ENCODE peak calls at places on chromosomes 16 and 17, in ten cellular contexts. One of them, this sample, is unnamed.
A peak's percentile ranks its signal among the peaks of the same experiment; 100 is the strongest.

GRCh38 chr16:12255473-12255872 is 278.9 kb downstream of the SNX29 start:
- DNase-seq in NCI-H1436: no peak
- DNase-seq in COR-L47: no peak
- DNase-seq in H54: no peak
- DNase-seq in stimulated activated CD4-positive, alpha-beta T cell treated with anti-CD3 and anti-CD28 coated beads, Interleukin-4, amount 100 ng/mL, for 24 hours: no peak
- DNase-seq in activated CD4-positive, alpha-beta T cell treated with anti-CD3 and anti-CD28 coated beads, Interleukin-2, amount 50 U/mL, for 1 hour: no peak
- DNase-seq in stomach: no peak
- DNase-seq in GM23248: no peak
- DNase-seq in BE2C: no peak
- DNase-seq in NCI-H1092 treated with DMSO at 0.1 percent for 48 hours: no peak
- DNase-seq in this sample: peak; percentile 30

GRCh38 chr17:27343972-27344607 is 50.2 kb downstream of the WSB1 start:
- DNase-seq in COR-L47: no peak
- DNase-seq in NCI-H1092 treated with DMSO at 0.1 percent for 48 hours: no peak
- DNase-seq in NCI-H1436: no peak
- DNase-seq in stomach: no peak
- DNase-seq in GM23248: no peak
- DNase-seq in stimulated activated CD4-positive, alpha-beta T cell treated with anti-CD3 and anti-CD28 coated beads, Interleukin-4, amount 100 ng/mL, for 24 hours: no peak
- DNase-seq in activated CD4-positive, alpha-beta T cell treated with anti-CD3 and anti-CD28 coated beads, Interleukin-2, amount 50 U/mL, for 1 hour: no peak
- DNase-seq in BE2C: no peak
- DNase-seq in H54: no peak
- DNase-seq in this sample: peak; percentile 37

GRCh38 chr17:80716986-80717385 is 172.3 kb downstream of the RPTOR start:
- DNase-seq in H54: no peak
- DNase-seq in GM23248: no peak
- DNase-seq in BE2C: no peak
- DNase-seq in stomach: no peak
- DNase-seq in COR-L47: no peak
- DNase-seq in NCI-H1436: no peak
- DNase-seq in NCI-H1092 treated with DMSO at 0.1 percent for 48 hours: peak; percentile 42
- DNase-seq in activated CD4-positive, alpha-beta T cell treated with anti-CD3 and anti-CD28 coated beads, Interleukin-2, amount 50 U/mL, for 1 hour: no peak
- DNase-seq in stimulated activated CD4-positive, alpha-beta T cell treated with anti-CD3 and anti-CD28 coated beads, Interleukin-4, amount 100 ng/mL, for 24 hours: no peak
- DNase-seq in this sample: no peak

GRCh38 chr16:88063201-88063773 is 112.1 kb downstream of the BANP start:
- DNase-seq in activated CD4-positive, alpha-beta T cell treated with anti-CD3 and anti-CD28 coated beads, Interleukin-2, amount 50 U/mL, for 1 hour: no peak
- DNase-seq in BE2C: no peak
- DNase-seq in stomach: no peak
- DNase-seq in H54: no peak
- DNase-seq in GM23248: peak; percentile 94
- DNase-seq in COR-L47: no peak
- DNase-seq in NCI-H1436: no peak
- DNase-seq in NCI-H1092 treated with DMSO at 0.1 percent for 48 hours: no peak
- DNase-seq in stimulated activated CD4-positive, alpha-beta T cell treated with anti-CD3 and anti-CD28 coated beads, Interleukin-4, amount 100 ng/mL, for 24 hours: no peak
- DNase-seq in this sample: no peak

GRCh38 chr17:47264171-47264570 is 10.5 kb downstream of the ITGB3 start:
- DNase-seq in NCI-H1092 treated with DMSO at 0.1 percent for 48 hours: no peak
- DNase-seq in stimulated activated CD4-positive, alpha-beta T cell treated with anti-CD3 and anti-CD28 coated beads, Interleukin-4, amount 100 ng/mL, for 24 hours: no peak
- DNase-seq in GM23248: no peak
- DNase-seq in activated CD4-positive, alpha-beta T cell treated with anti-CD3 and anti-CD28 coated beads, Interleukin-2, amount 50 U/mL, for 1 hour: no peak
- DNase-seq in H54: no peak
- DNase-seq in stomach: no peak
- DNase-seq in NCI-H1436: no peak
- DNase-seq in COR-L47: no peak
- DNase-seq in BE2C: no peak
- DNase-seq in this sample: no peak

GRCh38 chr17:72452286-72453173 is 331.7 kb downstream of the SOX9 start:
- DNase-seq in H54: no peak
- DNase-seq in stimulated activated CD4-positive, alpha-beta T cell treated with anti-CD3 and anti-CD28 coated beads, Interleukin-4, amount 100 ng/mL, for 24 hours: no peak
- DNase-seq in NCI-H1436: no peak
- DNase-seq in COR-L47: no peak
- DNase-seq in NCI-H1092 treated with DMSO at 0.1 percent for 48 hours: no peak
- DNase-seq in BE2C: no peak
- DNase-seq in activated CD4-positive, alpha-beta T cell treated with anti-CD3 and anti-CD28 coated beads, Interleukin-2, amount 50 U/mL, for 1 hour: no peak
- DNase-seq in stomach: no peak
- DNase-seq in GM23248: no peak
- DNase-seq in this sample: no peak

GRCh38 chr16:5467552-5467951 is 370.0 kb upstream of the EEF2KMT start:
- DNase-seq in NCI-H1092 treated with DMSO at 0.1 percent for 48 hours: no peak
- DNase-seq in stimulated activated CD4-positive, alpha-beta T cell treated with anti-CD3 and anti-CD28 coated beads, Interleukin-4, amount 100 ng/mL, for 24 hours: no peak
- DNase-seq in activated CD4-positive, alpha-beta T cell treated with anti-CD3 and anti-CD28 coated beads, Interleukin-2, amount 50 U/mL, for 1 hour: no peak
- DNase-seq in H54: no peak
- DNase-seq in COR-L47: no peak
- DNase-seq in NCI-H1436: no peak
- DNase-seq in BE2C: no peak
- DNase-seq in GM23248: no peak
- DNase-seq in stomach: no peak
- DNase-seq in this sample: no peak

GRCh38 chr17:80833952-80834895 is 157.4 kb upstream of the CHMP6 start:
- DNase-seq in GM23248: peak; percentile 97
- DNase-seq in activated CD4-positive, alpha-beta T cell treated with anti-CD3 and anti-CD28 coated beads, Interleukin-2, amount 50 U/mL, for 1 hour: no peak
- DNase-seq in stimulated activated CD4-positive, alpha-beta T cell treated with anti-CD3 and anti-CD28 coated beads, Interleukin-4, amount 100 ng/mL, for 24 hours: no peak
- DNase-seq in NCI-H1092 treated with DMSO at 0.1 percent for 48 hours: peak; percentile 31
- DNase-seq in stomach: no peak
- DNase-seq in NCI-H1436: peak; percentile 43
- DNase-seq in COR-L47: no peak
- DNase-seq in BE2C: peak; percentile 5
- DNase-seq in H54: no peak
- DNase-seq in this sample: no peak

GRCh38 chr17:45052052-45052772 is 780 bp upstream of the DCAKD start:
- DNase-seq in activated CD4-positive, alpha-beta T cell treated with anti-CD3 and anti-CD28 coated beads, Interleukin-2, amount 50 U/mL, for 1 hour: peak; percentile 21
- DNase-seq in NCI-H1092 treated with DMSO at 0.1 percent for 48 hours: peak; percentile 54
- DNase-seq in stimulated activated CD4-positive, alpha-beta T cell treated with anti-CD3 and anti-CD28 coated beads, Interleukin-4, amount 100 ng/mL, for 24 hours: peak; percentile 44
- DNase-seq in stomach: peak; percentile 53
- DNase-seq in NCI-H1436: peak; percentile 72
- DNase-seq in GM23248: peak; percentile 53
- DNase-seq in COR-L47: peak; percentile 36
- DNase-seq in H54: no peak
- DNase-seq in BE2C: peak; percentile 65
- DNase-seq in this sample: peak; percentile 71

GRCh38 chr17:7438050-7438614 is 1.2 kb upstream of the FGF11 start:
- DNase-seq in COR-L47: no peak
- DNase-seq in activated CD4-positive, alpha-beta T cell treated with anti-CD3 and anti-CD28 coated beads, Interleukin-2, amount 50 U/mL, for 1 hour: peak; percentile 57
- DNase-seq in BE2C: peak; percentile 63
- DNase-seq in H54: no peak
- DNase-seq in NCI-H1436: no peak
- DNase-seq in stimulated activated CD4-positive, alpha-beta T cell treated with anti-CD3 and anti-CD28 coated beads, Interleukin-4, amount 100 ng/mL, for 24 hours: peak; percentile 53
- DNase-seq in GM23248: peak; percentile 40
- DNase-seq in NCI-H1092 treated with DMSO at 0.1 percent for 48 hours: peak; percentile 10
- DNase-seq in stomach: peak; percentile 53
- DNase-seq in this sample: no peak

GRCh38 chr16:84546669-84547538 is 42.4 kb upstream of the MEAK7 start:
- DNase-seq in NCI-H1436: no peak
- DNase-seq in H54: no peak
- DNase-seq in NCI-H1092 treated with DMSO at 0.1 percent for 48 hours: no peak
- DNase-seq in activated CD4-positive, alpha-beta T cell treated with anti-CD3 and anti-CD28 coated beads, Interleukin-2, amount 50 U/mL, for 1 hour: no peak
- DNase-seq in GM23248: no peak
- DNase-seq in COR-L47: no peak
- DNase-seq in BE2C: no peak
- DNase-seq in stimulated activated CD4-positive, alpha-beta T cell treated with anti-CD3 and anti-CD28 coated beads, Interleukin-4, amount 100 ng/mL, for 24 hours: no peak
- DNase-seq in stomach: no peak
- DNase-seq in this sample: no peak

GRCh38 chr16:64983983-64984382 is 137.9 kb downstream of the CDH11 start:
- DNase-seq in NCI-H1436: no peak
- DNase-seq in H54: peak; percentile 23
- DNase-seq in NCI-H1092 treated with DMSO at 0.1 percent for 48 hours: peak; percentile 4
- DNase-seq in stimulated activated CD4-positive, alpha-beta T cell treated with anti-CD3 and anti-CD28 coated beads, Interleukin-4, amount 100 ng/mL, for 24 hours: no peak
- DNase-seq in stomach: no peak
- DNase-seq in COR-L47: peak; percentile 5
- DNase-seq in activated CD4-positive, alpha-beta T cell treated with anti-CD3 and anti-CD28 coated beads, Interleukin-2, amount 50 U/mL, for 1 hour: no peak
- DNase-seq in BE2C: peak; percentile 79
- DNase-seq in GM23248: peak; percentile 83
- DNase-seq in this sample: no peak

GRCh38 chr16:4524571-4524970 is 14.0 kb downstream of the CDIP1 start:
- DNase-seq in stomach: no peak
- DNase-seq in NCI-H1092 treated with DMSO at 0.1 percent for 48 hours: no peak
- DNase-seq in stimulated activated CD4-positive, alpha-beta T cell treated with anti-CD3 and anti-CD28 coated beads, Interleukin-4, amount 100 ng/mL, for 24 hours: no peak
- DNase-seq in H54: no peak
- DNase-seq in BE2C: no peak
- DNase-seq in GM23248: no peak
- DNase-seq in NCI-H1436: no peak
- DNase-seq in COR-L47: no peak
- DNase-seq in activated CD4-positive, alpha-beta T cell treated with anti-CD3 and anti-CD28 coated beads, Interleukin-2, amount 50 U/mL, for 1 hour: no peak
- DNase-seq in this sample: no peak

GRCh38 chr17:48630925-48631692 is 5.0 kb upstream of the HOXB9 start:
- DNase-seq in NCI-H1092 treated with DMSO at 0.1 percent for 48 hours: no peak
- DNase-seq in COR-L47: no peak
- DNase-seq in NCI-H1436: no peak
- DNase-seq in stomach: no peak
- DNase-seq in GM23248: no peak
- DNase-seq in H54: no peak
- DNase-seq in activated CD4-positive, alpha-beta T cell treated with anti-CD3 and anti-CD28 coated beads, Interleukin-2, amount 50 U/mL, for 1 hour: no peak
- DNase-seq in BE2C: no peak
- DNase-seq in stimulated activated CD4-positive, alpha-beta T cell treated with anti-CD3 and anti-CD28 coated beads, Interleukin-4, amount 100 ng/mL, for 24 hours: no peak
- DNase-seq in this sample: no peak

GRCh38 chr17:81518113-81518784 is 5.7 kb upstream of the ACTG1 start:
- DNase-seq in GM23248: peak; percentile 52
- DNase-seq in NCI-H1092 treated with DMSO at 0.1 percent for 48 hours: no peak
- DNase-seq in stimulated activated CD4-positive, alpha-beta T cell treated with anti-CD3 and anti-CD28 coated beads, Interleukin-4, amount 100 ng/mL, for 24 hours: no peak
- DNase-seq in stomach: no peak
- DNase-seq in COR-L47: no peak
- DNase-seq in BE2C: no peak
- DNase-seq in H54: no peak
- DNase-seq in activated CD4-positive, alpha-beta T cell treated with anti-CD3 and anti-CD28 coated beads, Interleukin-2, amount 50 U/mL, for 1 hour: no peak
- DNase-seq in NCI-H1436: peak; percentile 38
- DNase-seq in this sample: peak; percentile 21

GRCh38 chr17:39527220-39527813 is 66.0 kb downstream of the CDK12 start:
- DNase-seq in NCI-H1436: peak; percentile 19
- DNase-seq in H54: no peak
- DNase-seq in BE2C: no peak
- DNase-seq in GM23248: peak; percentile 39
- DNase-seq in activated CD4-positive, alpha-beta T cell treated with anti-CD3 and anti-CD28 coated beads, Interleukin-2, amount 50 U/mL, for 1 hour: no peak
- DNase-seq in COR-L47: peak; percentile 20
- DNase-seq in stimulated activated CD4-positive, alpha-beta T cell treated with anti-CD3 and anti-CD28 coated beads, Interleukin-4, amount 100 ng/mL, for 24 hours: no peak
- DNase-seq in stomach: no peak
- DNase-seq in NCI-H1092 treated with DMSO at 0.1 percent for 48 hours: no peak
- DNase-seq in this sample: peak; percentile 18

GRCh38 chr17:37801131-37801530 is 56.3 kb upstream of the HNF1B start:
- DNase-seq in GM23248: no peak
- DNase-seq in stomach: no peak
- DNase-seq in BE2C: no peak
- DNase-seq in COR-L47: no peak
- DNase-seq in stimulated activated CD4-positive, alpha-beta T cell treated with anti-CD3 and anti-CD28 coated beads, Interleukin-4, amount 100 ng/mL, for 24 hours: no peak
- DNase-seq in H54: no peak
- DNase-seq in activated CD4-positive, alpha-beta T cell treated with anti-CD3 and anti-CD28 coated beads, Interleukin-2, amount 50 U/mL, for 1 hour: no peak
- DNase-seq in NCI-H1436: no peak
- DNase-seq in NCI-H1092 treated with DMSO at 0.1 percent for 48 hours: no peak
- DNase-seq in this sample: no peak

GRCh38 chr17:59565171-59565958 is at the start of gene DHX40:
- DNase-seq in NCI-H1436: peak; percentile 97
- DNase-seq in stomach: peak; percentile 96
- DNase-seq in activated CD4-positive, alpha-beta T cell treated with anti-CD3 and anti-CD28 coated beads, Interleukin-2, amount 50 U/mL, for 1 hour: peak; percentile 95
- DNase-seq in BE2C: peak; percentile 97
- DNase-seq in H54: peak; percentile 86
- DNase-seq in COR-L47: peak; percentile 92
- DNase-seq in GM23248: peak; percentile 98
- DNase-seq in NCI-H1092 treated with DMSO at 0.1 percent for 48 hours: peak; percentile 84
- DNase-seq in stimulated activated CD4-positive, alpha-beta T cell treated with anti-CD3 and anti-CD28 coated beads, Interleukin-4, amount 100 ng/mL, for 24 hours: peak; percentile 96
- DNase-seq in this sample: peak; percentile 93

GRCh38 chr17:79960788-79961522 is 74.7 kb downstream of the TBC1D16 start:
- DNase-seq in stomach: no peak
- DNase-seq in BE2C: no peak
- DNase-seq in NCI-H1436: no peak
- DNase-seq in COR-L47: no peak
- DNase-seq in activated CD4-positive, alpha-beta T cell treated with anti-CD3 and anti-CD28 coated beads, Interleukin-2, amount 50 U/mL, for 1 hour: no peak
- DNase-seq in NCI-H1092 treated with DMSO at 0.1 percent for 48 hours: no peak
- DNase-seq in GM23248: no peak
- DNase-seq in stimulated activated CD4-positive, alpha-beta T cell treated with anti-CD3 and anti-CD28 coated beads, Interleukin-4, amount 100 ng/mL, for 24 hours: no peak
- DNase-seq in H54: no peak
- DNase-seq in this sample: no peak